ENCODE peak calls at places on chromosome 1, in four cellular contexts. One of them, this sample, is unnamed.

GRCh38 chr1:162207862-162208261 is 138.4 kb downstream of the NOS1AP start:
- ATAC-seq in K562: no peak
- ATAC-seq in GM12878: no peak
- ATAC-seq in upper lobe of left lung: no peak
- ATAC-seq in this sample: no peak

GRCh38 chr1:91650764-91651163 is 150.1 kb downstream of the CDC7 start:
- ATAC-seq in K562: peak
- ATAC-seq in GM12878: no peak
- ATAC-seq in upper lobe of left lung: peak
- ATAC-seq in this sample: peak

GRCh38 chr1:30668026-30668425 is 55.4 kb downstream of the MATN1 start:
- ATAC-seq in K562: peak
- ATAC-seq in GM12878: no peak
- ATAC-seq in upper lobe of left lung: no peak
- ATAC-seq in this sample: no peak

GRCh38 chr1:10498231-10498630 is 23.5 kb downstream of the PEX14 start:
- ATAC-seq in K562: no peak
- ATAC-seq in GM12878: peak
- ATAC-seq in upper lobe of left lung: no peak
- ATAC-seq in this sample: no peak

GRCh38 chr1:221724931-221725605 is 16.8 kb downstream of the DUSP10 start:
- ATAC-seq in K562: no peak
- ATAC-seq in GM12878: no peak
- ATAC-seq in upper lobe of left lung: peak
- ATAC-seq in this sample: peak

GRCh38 chr1:36204347-36204909 is 19.8 kb upstream of the THRAP3 start:
- ATAC-seq in K562: no peak
- ATAC-seq in GM12878: no peak
- ATAC-seq in upper lobe of left lung: no peak
- ATAC-seq in this sample: peak

GRCh38 chr1:65104854-65105540 is 43.0 kb upstream of the AK4 start:
- ATAC-seq in K562: no peak
- ATAC-seq in GM12878: no peak
- ATAC-seq in upper lobe of left lung: no peak
- ATAC-seq in this sample: no peak

GRCh38 chr1:220727523-220727922 is 20.6 kb upstream of the MTARC2 start:
- ATAC-seq in K562: no peak
- ATAC-seq in GM12878: no peak
- ATAC-seq in upper lobe of left lung: no peak
- ATAC-seq in this sample: no peak

GRCh38 chr1:233237623-233238022 is 57.9 kb downstream of the PCNX2 start:
- ATAC-seq in K562: no peak
- ATAC-seq in GM12878: no peak
- ATAC-seq in upper lobe of left lung: no peak
- ATAC-seq in this sample: no peak

GRCh38 chr1:86499987-86500593 is 31.4 kb downstream of the CLCA1 start:
- ATAC-seq in K562: peak
- ATAC-seq in GM12878: peak
- ATAC-seq in upper lobe of left lung: peak
- ATAC-seq in this sample: no peak

GRCh38 chr1:223765036-223765718 is 52.8 kb downstream of the CAPN2 start:
- ATAC-seq in K562: peak
- ATAC-seq in GM12878: peak
- ATAC-seq in upper lobe of left lung: peak
- ATAC-seq in this sample: peak

GRCh38 chr1:14435368-14436023 is 163.0 kb upstream of the KAZN start:
- ATAC-seq in K562: peak
- ATAC-seq in GM12878: no peak
- ATAC-seq in upper lobe of left lung: no peak
- ATAC-seq in this sample: no peak

GRCh38 chr1:30679201-30679975 is 44.0 kb downstream of the MATN1 start:
- ATAC-seq in K562: no peak
- ATAC-seq in GM12878: no peak
- ATAC-seq in upper lobe of left lung: peak
- ATAC-seq in this sample: no peak

GRCh38 chr1:19311931-19312781 is at the start of the genes AKR7A2 and SLC66A1:
- ATAC-seq in K562: peak
- ATAC-seq in GM12878: peak
- ATAC-seq in upper lobe of left lung: peak
- ATAC-seq in this sample: peak

GRCh38 chr1:228938248-228938891 is 203.1 kb downstream of the RHOU start:
- ATAC-seq in K562: no peak
- ATAC-seq in GM12878: peak
- ATAC-seq in upper lobe of left lung: peak
- ATAC-seq in this sample: peak

GRCh38 chr1:172041689-172042088 is 200.4 kb downstream of the DNM3 start:
- ATAC-seq in K562: no peak
- ATAC-seq in GM12878: no peak
- ATAC-seq in upper lobe of left lung: no peak
- ATAC-seq in this sample: peak

GRCh38 chr1:72568113-72568512 is 285.8 kb upstream of the NEGR1 start:
- ATAC-seq in K562: no peak
- ATAC-seq in GM12878: no peak
- ATAC-seq in upper lobe of left lung: no peak
- ATAC-seq in this sample: no peak

GRCh38 chr1:214848101-214848500 is 234.4 kb upstream of the KCNK2 start:
- ATAC-seq in K562: no peak
- ATAC-seq in GM12878: no peak
- ATAC-seq in upper lobe of left lung: no peak
- ATAC-seq in this sample: no peak

GRCh38 chr1:234862944-234863515 is 253.1 kb upstream of the IRF2BP2 start:
- ATAC-seq in K562: no peak
- ATAC-seq in GM12878: no peak
- ATAC-seq in upper lobe of left lung: peak
- ATAC-seq in this sample: peak

GRCh38 chr1:175274368-175274767 is 81.8 kb upstream of the KIAA0040 start:
- ATAC-seq in K562: no peak
- ATAC-seq in GM12878: peak
- ATAC-seq in upper lobe of left lung: no peak
- ATAC-seq in this sample: no peak

GRCh38 chr1:181632492-181632891 is 149.2 kb downstream of the CACNA1E start:
- ATAC-seq in K562: no peak
- ATAC-seq in GM12878: no peak
- ATAC-seq in upper lobe of left lung: no peak
- ATAC-seq in this sample: no peak

GRCh38 chr1:4802024-4802423 is 147.6 kb downstream of the AJAP1 start:
- ATAC-seq in K562: no peak
- ATAC-seq in GM12878: no peak
- ATAC-seq in upper lobe of left lung: no peak
- ATAC-seq in this sample: peak

GRCh38 chr1:233627823-233628222 is 13.9 kb downstream of the KCNK1 start:
- ATAC-seq in K562: no peak
- ATAC-seq in GM12878: peak
- ATAC-seq in upper lobe of left lung: no peak
- ATAC-seq in this sample: no peak

GRCh38 chr1:71081697-71082080 is 854 bp upstream of the ZRANB2 start:
- ATAC-seq in K562: peak
- ATAC-seq in GM12878: peak
- ATAC-seq in upper lobe of left lung: no peak
- ATAC-seq in this sample: no peak

GRCh38 chr1:67652800-67653199 is 32.2 kb upstream of the GADD45A start:
- ATAC-seq in K562: peak
- ATAC-seq in GM12878: peak
- ATAC-seq in upper lobe of left lung: no peak
- ATAC-seq in this sample: peak

GRCh38 chr1:81812712-81813111 is 12.0 kb downstream of the ADGRL2 start:
- ATAC-seq in K562: no peak
- ATAC-seq in GM12878: no peak
- ATAC-seq in upper lobe of left lung: no peak
- ATAC-seq in this sample: no peak
- TF ChIP-seq EP300 in K562: no peak
- TF ChIP-seq EP300 in GM12878: no peak
- TF ChIP-seq EP300 in upper lobe of left lung: no peak
- TF ChIP-seq EP300 in this sample: no peak

DNA sequence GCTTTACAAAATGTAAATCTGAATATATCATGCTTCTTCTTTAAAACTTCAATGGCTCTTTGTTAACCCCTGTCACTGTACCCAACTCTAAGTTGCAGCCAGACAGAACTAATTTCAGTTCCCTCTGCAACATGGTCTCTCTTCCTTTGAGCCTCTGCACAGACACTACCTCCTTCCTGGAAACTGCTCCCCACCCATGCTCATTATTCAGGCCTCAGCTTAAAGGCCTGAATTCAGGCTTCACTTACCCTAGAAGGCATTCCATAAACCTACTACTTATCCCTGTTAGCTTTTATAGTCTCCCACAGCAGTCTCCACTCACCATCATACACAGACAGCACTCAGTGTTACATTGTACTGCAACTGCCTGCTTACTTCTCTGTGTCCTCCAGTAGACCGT is 2.6 kb upstream of the EEIG2 start:
- ATAC-seq in K562: no peak
- ATAC-seq in GM12878: peak
- ATAC-seq in upper lobe of left lung: no peak
- ATAC-seq in this sample: no peak
- H3K4me3 ChIP-seq in K562: no peak
- H3K4me3 ChIP-seq in GM12878: no peak
- H3K4me3 ChIP-seq in upper lobe of left lung: no peak
- H3K4me3 ChIP-seq in this sample: no peak

DNA sequence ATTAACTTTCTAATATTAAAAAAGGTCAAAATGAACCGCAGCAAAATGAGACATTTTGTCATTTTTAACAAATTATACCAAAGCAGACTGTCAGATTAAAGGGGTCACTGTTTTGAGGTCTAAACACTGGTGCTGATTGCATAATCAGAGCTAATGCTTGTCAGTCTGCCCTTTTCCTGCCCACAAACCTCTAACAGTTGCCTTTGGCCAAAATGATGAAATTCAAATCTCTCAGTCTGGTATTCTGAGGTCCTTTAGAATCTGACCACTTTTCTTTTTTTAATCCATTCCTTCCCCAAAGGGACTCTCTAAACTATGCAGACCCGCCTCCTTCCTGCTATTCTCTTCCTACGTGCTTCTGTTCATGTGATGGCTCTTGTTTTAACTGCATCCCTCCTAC is 145.2 kb upstream of the SPATA6 start:
- ATAC-seq in K562: no peak
- ATAC-seq in GM12878: no peak
- ATAC-seq in upper lobe of left lung: no peak
- ATAC-seq in this sample: no peak
- TF ChIP-seq POLR2AphosphoS5 in K562: no peak
- TF ChIP-seq POLR2AphosphoS5 in GM12878: no peak
- TF ChIP-seq POLR2AphosphoS5 in upper lobe of left lung: no peak
- TF ChIP-seq POLR2AphosphoS5 in this sample: no peak

GRCh38 chr1:236908669-236909068 is 95.6 kb downstream of the MT1HL1 start:
- ATAC-seq in K562: no peak
- ATAC-seq in GM12878: no peak
- ATAC-seq in upper lobe of left lung: no peak
- ATAC-seq in this sample: no peak

GRCh38 chr1:236907205-236907604 is 97.0 kb downstream of the MT1HL1 start:
- ATAC-seq in K562: peak
- ATAC-seq in GM12878: no peak
- ATAC-seq in upper lobe of left lung: no peak
- ATAC-seq in this sample: no peak

DNA sequence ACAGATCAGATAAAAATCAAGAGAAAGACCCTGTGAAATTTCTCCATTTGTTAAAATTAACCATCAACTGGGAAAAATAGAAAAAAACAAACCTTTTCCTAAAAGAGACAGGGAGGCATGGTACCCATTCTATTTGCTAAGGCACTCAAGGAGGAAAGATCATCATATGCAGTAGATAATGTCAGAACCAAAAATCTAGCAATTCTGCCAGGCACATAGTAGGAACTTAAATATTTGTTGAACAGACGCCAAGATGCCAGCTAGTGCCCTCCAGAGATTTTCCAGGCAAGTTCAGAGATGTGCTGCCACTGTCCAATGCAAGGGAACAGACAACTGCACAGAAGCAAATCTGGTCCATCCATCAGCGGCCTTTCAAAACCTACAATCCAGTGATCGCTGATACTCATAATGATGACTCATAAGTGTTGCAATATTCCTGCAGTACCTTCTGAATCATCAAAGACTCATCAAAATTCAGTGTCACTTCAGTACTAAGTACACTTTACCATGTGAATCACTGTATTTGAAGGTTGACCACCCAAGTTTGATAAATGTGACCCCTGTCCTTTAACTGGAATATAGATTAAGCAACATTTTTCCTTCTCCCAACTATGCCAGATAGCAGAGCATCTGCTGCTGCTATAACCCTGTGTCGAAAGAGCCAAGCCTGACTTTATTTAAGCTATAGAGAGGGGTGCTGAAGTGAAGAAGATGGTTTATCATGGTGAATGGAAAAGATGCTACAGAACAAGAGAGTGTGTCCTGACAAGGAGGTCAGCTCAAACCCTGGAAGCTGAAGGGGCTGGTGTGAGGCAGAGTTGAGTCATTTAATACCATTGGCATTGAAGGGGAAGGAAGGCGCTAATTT is 99.1 kb downstream of the MT1HL1 start:
- ATAC-seq in K562: peak
- ATAC-seq in GM12878: no peak
- ATAC-seq in upper lobe of left lung: no peak
- ATAC-seq in this sample: peak
- TF ChIP-seq EP300 in K562: peak
- TF ChIP-seq EP300 in GM12878: no peak
- TF ChIP-seq EP300 in upper lobe of left lung: no peak
- TF ChIP-seq EP300 in this sample: no peak

GRCh38 chr1:205313681-205314308 is 7.8 kb downstream of the NUAK2 start:
- ATAC-seq in K562: no peak
- ATAC-seq in GM12878: peak
- ATAC-seq in upper lobe of left lung: peak
- ATAC-seq in this sample: peak

GRCh38 chr1:205310981-205311704 is 10.4 kb downstream of the NUAK2 start:
- ATAC-seq in K562: no peak
- ATAC-seq in GM12878: peak
- ATAC-seq in upper lobe of left lung: no peak
- ATAC-seq in this sample: no peak

GRCh38 chr1:205316179-205316578 is 5.4 kb downstream of the NUAK2 start:
- ATAC-seq in K562: no peak
- ATAC-seq in GM12878: no peak
- ATAC-seq in upper lobe of left lung: no peak
- ATAC-seq in this sample: no peak

GRCh38 chr1:205314986-205315618 is 6.4 kb downstream of the NUAK2 start:
- ATAC-seq in K562: no peak
- ATAC-seq in GM12878: no peak
- ATAC-seq in upper lobe of left lung: no peak
- ATAC-seq in this sample: no peak

DNA sequence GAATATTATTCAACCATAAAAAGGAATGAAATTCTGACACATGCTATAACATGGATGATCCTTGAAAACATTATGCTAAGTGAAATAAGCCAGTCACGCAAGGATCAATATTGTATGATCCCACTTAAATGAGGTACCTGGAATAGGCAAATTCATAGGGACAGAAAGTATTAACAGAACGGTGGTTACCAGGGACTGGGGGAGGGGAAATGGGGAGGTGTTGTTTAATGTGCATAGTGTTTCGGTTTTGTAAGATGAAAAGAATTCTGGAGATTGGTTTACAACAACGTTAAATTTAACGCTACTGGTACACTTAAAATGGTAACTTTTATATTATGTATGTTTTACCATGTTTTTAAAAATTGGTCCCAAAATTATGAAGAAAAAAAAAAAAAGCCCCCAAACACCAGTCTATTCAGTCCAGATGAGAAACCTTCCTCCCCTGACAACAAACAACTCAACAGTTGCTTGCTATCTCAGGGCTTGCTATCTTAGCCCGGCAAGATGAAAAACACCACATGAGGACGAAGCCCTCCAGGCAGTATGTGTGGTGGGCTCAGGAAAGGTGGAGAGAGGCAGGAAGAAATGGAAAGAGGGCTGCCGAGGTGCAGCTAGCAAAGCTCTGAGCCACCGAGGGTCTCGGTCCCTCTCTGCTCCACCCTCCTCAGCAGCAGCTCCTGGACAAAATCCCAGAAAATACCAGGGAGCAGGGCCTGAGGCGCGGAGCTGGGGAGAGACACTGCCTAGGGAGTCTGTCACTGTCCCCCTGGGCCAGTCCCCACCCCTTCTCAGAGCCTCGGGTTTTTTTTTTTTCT is 8.5 kb downstream of the NUAK2 start:
- ATAC-seq in K562: no peak
- ATAC-seq in GM12878: no peak
- ATAC-seq in upper lobe of left lung: no peak
- ATAC-seq in this sample: no peak
- H3K4me3 ChIP-seq in K562: no peak
- H3K4me3 ChIP-seq in GM12878: peak
- H3K4me3 ChIP-seq in upper lobe of left lung: no peak
- H3K4me3 ChIP-seq in this sample: no peak

This sample was measured in gastroesophageal sphincter.